ENCODE peak calls at places on chromosome 5, in five cellular contexts. M is colonic mucosa; D is PC-9; W is CD4-positive, CD25-positive, alpha-beta regulatory T cell; C is hepatocyte. J is an unnamed sample.

GRCh38 chr5:116088062-116088461 is 3.2 kb downstream of the COMMD10 start:
- DNase-seq in M (no peak), D (no peak), W (no peak), C (no peak), J (no peak)

GRCh38 chr5:91419136-91419535 is 36.0 kb upstream of the ARRDC3 start:
- DNase-seq in M (no peak), D (no peak), W (no peak), C (no peak), J (no peak)

GRCh38 chr5:57718155-57718554 is 235.5 kb upstream of the ACTBL2 start:
- DNase-seq in M (no peak), D (no peak), W (no peak), C (no peak), J (no peak)

GRCh38 chr5:110441035-110441434 is 285.4 kb downstream of the TMEM232 start:
- DNase-seq in M (no peak), D (no peak), W (peak; percentile 10), C (peak; percentile 44), J (peak; percentile 2)

GRCh38 chr5:13921573-13921972 is 22.9 kb downstream of the DNAH5 start:
- DNase-seq in M (no peak), D (no peak), W (no peak), C (no peak), J (no peak)

GRCh38 chr5:16742938-16743337 is 126.1 kb upstream of the RETREG1 start:
- DNase-seq in M (no peak), D (no peak), W (no peak), C (no peak), J (no peak)

GRCh38 chr5:8683528-8683927 is 814.6 kb downstream of the MTRR start:
- DNase-seq in M (no peak), D (no peak), W (no peak), C (no peak), J (no peak)

GRCh38 chr5:111670826-111671492 is 86.0 kb downstream of the NREP start:
- DNase-seq in M (no peak), D (no peak), W (no peak), C (no peak), J (no peak)

GRCh38 chr5:15929616-15930303 is 249.8 kb downstream of the MARCHF11 start:
- DNase-seq in M (no peak), D (no peak), W (no peak), C (peak; percentile 51), J (no peak)

GRCh38 chr5:95937607-95938152 is 24.0 kb downstream of the ELL2 start:
- DNase-seq in M (no peak), D (no peak), W (no peak), C (no peak), J (no peak)

GRCh38 chr5:62783374-62784057 is 204.9 kb downstream of the LRRC70 start:
- DNase-seq in M (no peak), D (no peak), W (no peak), C (no peak), J (no peak)

DNA sequence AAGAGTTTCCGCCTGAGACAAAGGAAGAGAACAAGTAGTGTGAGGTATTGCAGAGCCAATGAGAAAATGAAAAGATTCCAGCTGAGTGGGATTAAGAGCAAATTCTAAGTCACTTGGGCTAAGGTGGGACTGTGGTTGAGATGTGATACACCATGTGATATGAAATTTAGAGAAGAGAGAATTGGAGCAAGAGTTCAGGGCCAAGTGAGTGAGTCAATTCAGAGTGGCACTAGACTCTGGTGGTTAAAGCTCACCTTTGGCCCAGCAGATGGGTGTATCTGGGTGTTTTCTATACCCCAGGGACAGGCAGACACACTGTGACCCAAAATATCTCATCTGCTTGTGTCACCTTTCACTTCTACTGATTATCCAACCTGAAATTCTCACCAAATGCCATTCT is 368.1 kb downstream of the KCNN2 start:
- DNase-seq in M (no peak), D (no peak), W (no peak), C (no peak), J (no peak)
- H3K9me3 ChIP-seq in M (no peaks in the 10 kb centered on the region), D (no peaks in the 10 kb centered on the region), W (no peaks in the 10 kb centered on the region), C (no peaks in the 10 kb centered on the region), J (no peaks in the 10 kb centered on the region)

DNA sequence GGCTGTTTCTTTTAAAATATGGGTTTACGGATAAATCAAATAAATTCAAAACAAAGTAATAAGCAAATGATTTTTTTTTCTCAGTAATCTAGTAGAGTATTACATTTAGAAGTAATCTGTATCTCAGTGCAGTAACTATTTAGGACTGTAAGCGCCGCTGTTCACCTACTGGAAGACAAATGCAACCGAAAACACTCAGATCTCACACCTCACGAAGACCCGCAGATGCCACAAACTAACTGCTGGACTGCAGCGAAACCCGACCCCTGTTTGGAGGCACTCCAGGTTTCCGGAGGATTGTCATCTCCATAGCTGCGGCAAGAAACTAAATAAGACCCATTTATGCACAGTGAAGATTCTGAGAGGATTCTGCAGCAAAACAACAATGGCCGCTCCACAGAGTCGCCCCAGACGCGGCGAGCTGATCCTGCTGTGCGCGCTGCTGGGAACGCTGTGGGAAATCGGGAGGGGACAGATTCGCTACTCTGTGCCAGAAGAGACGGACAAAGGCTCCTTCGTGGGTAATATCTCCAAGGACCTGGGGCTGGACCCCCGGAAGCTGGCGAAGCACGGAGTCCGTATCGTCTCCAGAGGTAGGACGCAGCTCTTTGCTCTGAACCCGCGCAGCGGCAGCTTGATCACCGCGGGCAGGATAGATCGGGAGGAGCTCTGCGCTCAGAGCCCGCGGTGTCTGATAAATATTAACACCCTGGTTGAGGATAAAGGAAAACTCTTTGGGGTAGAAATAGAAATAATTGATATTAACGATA is at the start of gene PCDHGA8:
- DNase-seq in M (no peak), D (no peak), W (no peak), C (no peak), J (peak; percentile 41)
- H3K9me3 ChIP-seq in M (no peaks in the 10 kb centered on the region), D (no peaks in the 10 kb centered on the region), W (peaks cover 37% of the 10 kb centered on the region), C (peaks cover 63% of the 10 kb centered on the region), J (no peaks in the 10 kb centered on the region)

DNA sequence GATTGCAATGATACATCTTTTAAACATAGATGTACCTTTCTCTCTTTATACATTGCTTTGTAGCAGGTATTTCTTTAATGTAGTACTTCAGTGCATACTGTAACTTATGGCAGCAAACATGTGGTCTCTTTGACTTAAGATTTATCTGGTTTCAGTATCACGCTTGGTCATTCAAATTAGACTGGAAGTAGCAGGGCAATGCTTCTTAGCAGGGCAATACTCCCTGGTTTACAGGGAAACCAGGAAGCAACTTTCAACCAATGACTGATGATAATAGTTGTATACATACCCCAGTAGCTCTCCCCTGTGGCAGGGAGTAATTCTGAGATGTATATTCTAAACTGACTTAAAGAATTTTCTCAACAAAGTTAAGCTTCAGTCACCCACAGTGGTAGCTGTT is 761.1 kb upstream of the CDH10 start:
- DNase-seq in M (no peak), D (no peak), W (no peak), C (no peak), J (no peak)
- H3K9me3 ChIP-seq in M (no peaks in the 10 kb centered on the region), D (no peaks in the 10 kb centered on the region), W (peaks cover 13% of the 10 kb centered on the region), C (no peaks in the 10 kb centered on the region), J (peaks cover 10% of the 10 kb centered on the region)

DNA sequence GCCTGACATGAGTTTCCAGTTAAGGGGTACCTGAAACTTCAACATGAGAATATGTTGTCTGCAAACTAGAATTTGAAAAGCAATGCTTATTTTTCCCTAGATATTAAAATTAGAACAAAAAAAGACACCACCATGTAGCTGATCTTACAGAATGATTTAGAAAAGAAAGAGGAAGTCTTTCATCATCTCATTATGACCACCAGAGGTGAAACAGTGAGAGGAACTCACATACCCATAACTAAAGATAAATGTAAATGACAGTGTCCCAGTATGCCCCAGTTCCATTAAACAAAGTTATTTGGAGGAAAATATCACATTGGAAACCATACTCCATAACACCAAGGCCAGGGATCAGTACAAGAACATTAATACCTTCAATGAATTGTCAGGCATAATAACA is 6.9 kb downstream of the TAF7 start:
- DNase-seq in M (no peak), D (no peak), W (no peak), C (no peak), J (no peak)
- H3K9me3 ChIP-seq in M (peaks cover 14% of the 10 kb centered on the region), D (peaks cover 32% of the 10 kb centered on the region), W (peaks cover 92% of the 10 kb centered on the region), C (peaks cover 79% of the 10 kb centered on the region), J (peaks cover 37% of the 10 kb centered on the region)

GRCh38 chr5:1039706-1040260 is 31.2 kb downstream of the NKD2 start:
- DNase-seq in M (no peak), D (no peak), W (no peak), C (no peak), J (no peak)
- H3K9me3 ChIP-seq in M (no peaks in the 10 kb centered on the region), D (no peaks in the 10 kb centered on the region), W (no peaks in the 10 kb centered on the region), C (no peaks in the 10 kb centered on the region), J (no peaks in the 10 kb centered on the region)

GRCh38 chr5:3210531-3210930 is 385.1 kb upstream of the IRX1 start:
- DNase-seq in M (no peak), D (no peak), W (no peak), C (no peak), J (no peak)
- H3K9me3 ChIP-seq in M (no peaks in the 10 kb centered on the region), D (no peaks in the 10 kb centered on the region), W (peaks cover 4% of the 10 kb centered on the region), C (no peaks in the 10 kb centered on the region), J (no peaks in the 10 kb centered on the region)

J was measured in OCI-LY7.